ENCODE peak calls at places on chromosomes 2 and 18, in four cellular contexts. P is suprapubic skin, C is endothelial cell of umbilical vein, Q is spleen. Z is an unnamed sample.

GRCh38 chr2:189601043-189601442 is 20.5 kb upstream of the SLC40A1 start:
- DNase-seq in P (no peak), C (no peak), Q (no peak), Z (no peak)

GRCh38 chr18:54127759-54128378 is 96.6 kb downstream of the MBD2 start:
- DNase-seq in P (no peak), C (peak), Q (no peak), Z (peak)

GRCh38 chr2:2845267-2845666 is 514.2 kb upstream of the MYT1L start:
- DNase-seq in P (no peak), C (no peak), Q (peak), Z (no peak)

GRCh38 chr18:23188391-23188790 is 53.1 kb downstream of the CABLES1 start:
- DNase-seq in P (no peak), C (no peak), Q (peak), Z (no peak)

GRCh38 chr18:12989397-12990127 is 1.6 kb upstream of the CEP192 start:
- DNase-seq in P (no peak), C (no peak), Q (no peak), Z (no peak)

GRCh38 chr2:188399159-188399558 is 107.5 kb downstream of the GULP1 start:
- DNase-seq in P (no peak), C (no peak), Q (no peak), Z (no peak)

GRCh38 chr2:160440888-160441287 is 52.7 kb downstream of the RBMS1 start:
- DNase-seq in P (no peak), C (no peak), Q (no peak), Z (no peak)

GRCh38 chr18:32298289-32298688 is 108.5 kb downstream of the MEP1B start:
- DNase-seq in P (no peak), C (no peak), Q (no peak), Z (no peak)

GRCh38 chr2:60559880-60560279 is 6.4 kb upstream of the BCL11A start:
- DNase-seq in P (no peak), C (no peak), Q (no peak), Z (no peak)

GRCh38 chr2:237201461-237202287 is 116.0 kb downstream of the COPS8 start:
- DNase-seq in P (no peak), C (no peak), Q (no peak), Z (peak)

GRCh38 chr2:189576361-189576760 is 4.2 kb downstream of the SLC40A1 start:
- DNase-seq in P (no peak), C (no peak), Q (no peak), Z (no peak)

GRCh38 chr2:133171396-133172004 is 396.8 kb downstream of the NCKAP5 start:
- DNase-seq in P (no peak), C (peak), Q (no peak), Z (peak)

GRCh38 chr2:169781249-169782013 is 17.2 kb upstream of the SSB start:
- DNase-seq in P (no peak), C (no peak), Q (no peak), Z (no peak)

GRCh38 chr2:21367421-21367820 is 243.7 kb downstream of the TDRD15 start:
- DNase-seq in P (no peak), C (no peak), Q (no peak), Z (no peak)
- H3K27ac ChIP-seq in P (no peak), C (no peak), Q (no peak), Z (no peak)

DNA sequence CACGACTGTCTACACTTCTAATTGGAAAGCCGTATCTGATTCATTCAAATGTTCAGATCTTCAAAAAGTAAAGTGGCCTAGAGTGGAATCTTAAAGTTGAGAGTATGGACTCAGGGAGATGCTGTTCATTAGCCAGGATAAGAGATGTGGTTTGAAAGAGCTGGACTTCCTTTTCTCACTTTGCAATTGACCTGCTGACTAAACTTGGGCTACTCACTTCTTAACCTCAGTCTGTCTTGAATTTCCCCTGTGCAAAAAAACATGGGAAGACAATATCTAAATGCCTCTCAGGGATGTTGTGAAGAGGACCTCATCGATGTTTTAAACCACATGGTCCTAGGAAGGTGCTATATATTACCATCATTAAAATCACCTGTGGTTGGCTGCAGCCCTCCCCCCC is 64.1 kb downstream of the BCL2 start:
- DNase-seq in P (no peak), C (no peak), Q (no peak), Z (no peak)
- TF ChIP-seq POLR2A in P (no peak), C (no peak), Q (no peak), Z (no peak)

DNA sequence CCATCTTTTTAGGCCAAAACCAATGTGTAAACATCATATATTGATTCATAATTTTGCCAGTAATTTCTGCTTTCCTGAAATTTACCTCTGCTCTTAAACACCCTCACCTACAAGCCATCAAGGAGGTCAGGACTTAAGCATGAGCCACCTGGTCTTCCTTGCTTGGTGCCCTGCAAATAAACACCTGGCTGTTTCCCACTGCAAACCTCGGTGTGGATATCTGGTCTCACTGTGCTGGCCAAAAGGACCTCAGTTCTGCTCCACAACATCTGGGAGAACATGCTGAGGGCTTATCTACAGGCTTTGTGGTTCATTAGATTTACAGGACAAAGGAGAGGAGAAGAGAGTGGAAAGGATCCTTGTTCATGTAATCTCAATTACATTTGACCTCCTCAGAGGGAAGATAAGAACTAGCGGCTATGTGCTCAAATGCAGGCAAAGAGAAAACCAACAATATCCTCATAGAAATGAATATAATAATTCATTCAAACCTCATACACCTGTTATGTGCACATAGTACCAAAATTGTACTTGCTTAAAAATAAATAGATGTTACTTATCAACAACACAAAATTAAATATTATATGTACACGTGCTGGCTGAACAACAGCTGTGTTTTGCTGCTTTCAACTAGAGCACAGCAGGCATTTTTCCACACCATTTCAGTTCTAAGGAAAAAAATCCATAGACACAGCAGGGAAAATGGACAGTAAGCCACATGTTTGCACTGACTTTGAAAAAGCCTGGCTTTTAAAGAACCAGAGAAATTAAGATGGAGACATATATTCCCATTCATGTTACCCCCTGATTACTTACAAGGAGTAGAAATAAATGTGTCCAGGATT is 465.1 kb downstream of the LPIN1 start:
- DNase-seq in P (no peak), C (no peak), Q (no peak), Z (no peak)
- TF ChIP-seq POLR2AphosphoS5 in P (no peak), C (no peak), Q (no peak), Z (no peak)

DNA sequence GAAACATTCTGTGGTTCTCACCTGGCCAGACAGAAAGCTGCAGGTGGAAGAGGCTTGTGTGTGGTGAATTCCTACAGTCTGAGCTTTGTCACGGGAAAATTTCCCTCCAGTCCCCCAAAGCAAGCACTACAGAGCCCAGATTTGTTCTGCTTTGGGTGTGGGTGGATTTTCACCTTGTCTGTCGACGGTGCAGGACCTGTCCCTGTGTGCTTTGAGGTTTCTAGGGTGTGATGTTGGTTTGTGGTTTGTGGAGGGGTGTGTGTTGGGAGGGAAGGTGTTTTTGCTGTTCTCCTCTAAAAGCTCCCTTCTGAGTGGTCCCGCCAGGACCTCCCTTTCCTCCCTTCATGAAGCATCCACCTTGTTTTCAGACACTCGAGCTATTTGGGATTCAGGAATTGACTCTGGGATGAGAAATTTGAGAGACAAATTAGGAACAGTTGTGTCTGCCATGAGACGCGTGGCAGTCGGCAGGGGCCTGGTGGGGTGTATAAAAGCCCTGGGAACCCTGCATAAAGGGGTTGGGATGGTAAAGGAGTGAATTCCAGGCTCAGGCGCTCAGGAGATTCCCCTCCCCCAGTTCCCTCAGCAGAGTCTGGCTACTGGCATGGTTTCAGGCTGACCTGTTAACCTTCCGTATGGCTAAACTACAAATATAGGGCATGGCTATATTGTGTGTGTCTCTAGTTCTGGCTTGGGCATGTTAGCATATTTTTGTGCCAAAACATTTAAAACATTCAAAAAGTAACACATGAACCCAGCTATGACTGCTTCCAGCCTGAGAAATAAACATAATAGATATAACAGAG is 65.5 kb downstream of the DGKD start:
- DNase-seq in P (peak), C (no peak), Q (peak), Z (no peak)
- H3K27ac ChIP-seq in P (no peak), C (peak), Q (peak), Z (peak)

GRCh38 chr2:30647752-30648442 is 159.3 kb downstream of the CAPN13 start:
- DNase-seq in P (no peak), C (no peak), Q (no peak), Z (no peak)
- TF ChIP-seq POLR2A in P (no peak), C (no peak), Q (no peak), Z (no peak)

GRCh38 chr2:8452979-8453903 is 228.6 kb upstream of the ID2 start:
- DNase-seq in P (no peak), C (no peak), Q (no peak), Z (no peak)
- TF ChIP-seq POLR2AphosphoS5 in P (no peak), C (no peak), Q (no peak), Z (no peak)

GRCh38 chr18:48594725-48595124 is 55.9 kb downstream of the CTIF start:
- DNase-seq in P (no peak), C (no peak), Q (no peak), Z (no peak)

GRCh38 chr18:48597110-48597509 is 58.3 kb downstream of the CTIF start:
- DNase-seq in P (no peak), C (no peak), Q (no peak), Z (no peak)

GRCh38 chr18:48597671-48598070 is 58.8 kb downstream of the CTIF start:
- DNase-seq in P (no peak), C (no peak), Q (no peak), Z (no peak)

GRCh38 chr18:48592540-48592939 is 53.7 kb downstream of the CTIF start:
- DNase-seq in P (no peak), C (no peak), Q (no peak), Z (no peak)

GRCh38 chr18:48595703-48596218 is 56.9 kb downstream of the CTIF start:
- DNase-seq in P (no peak), C (no peak), Q (no peak), Z (no peak)
- H3K27ac ChIP-seq in P (no peak), C (no peak), Q (no peak), Z (no peak)

GRCh38 chr2:11154460-11155325 is 574 bp upstream of the SLC66A3 start:
- DNase-seq in P (peak), C (peak), Q (peak), Z (peak)

GRCh38 chr2:11156396-11157075 is 1.3 kb downstream of the SLC66A3 start:
- DNase-seq in P (peak), C (no peak), Q (peak), Z (no peak)

GRCh38 chr2:11157296-11157695 is 2.0 kb downstream of the SLC66A3 start:
- DNase-seq in P (peak), C (no peak), Q (no peak), Z (no peak)

GRCh38 chr2:11157731-11158130 is 2.5 kb downstream of the SLC66A3 start:
- DNase-seq in P (peak), C (no peak), Q (no peak), Z (no peak)

GRCh38 chr2:11155326-11156059 is at the start of gene SLC66A3:
- DNase-seq in P (peak), C (peak), Q (peak), Z (peak)
- TF ChIP-seq POLR2A in P (peak), C (peak), Q (no peak), Z (peak)